ENCODE peak calls at places on chromosomes 16 and 17, in ten cellular contexts. U is GM10248, D is AG04449, L is MCF 10A, C is fibroblast of the aortic adventitia, P is lower leg skin, Z is Panc1, E is right atrium auricular region, Q is Calu3, B is heart right ventricle. Y is an unnamed sample.

GRCh38 chr17:7047566-7047965 is 3.7 kb upstream of the SLC16A11 start:
- DNase-seq in C (no peak), U (no peak), E (no peak), P (no peak), Z (no peak), B (no peak), Q (no peak), L (peak), D (no peak), Y (no peak)

GRCh38 chr17:50328360-50328759 is 17.6 kb upstream of the XYLT2 start:
- DNase-seq in Q (no peak), Z (no peak), C (no peak), U (no peak), D (no peak), L (no peak), B (no peak), P (no peak), E (no peak), Y (no peak)

GRCh38 chr17:78127240-78127887 is 1.2 kb downstream of the TMC6 start:
- DNase-seq in E (peak), P (peak), C (no peak), Q (peak), L (no peak), D (no peak), B (peak), Z (no peak), U (peak), Y (peak)

GRCh38 chr17:35847633-35848373 is 20.9 kb downstream of the HEATR9 start:
- DNase-seq in C (no peak), Z (no peak), E (no peak), L (no peak), P (no peak), Q (no peak), D (no peak), U (no peak), B (no peak), Y (no peak)

GRCh38 chr16:20051147-20051546 is 22.5 kb downstream of the GPR139 start:
- DNase-seq in D (no peak), U (no peak), Q (no peak), E (no peak), L (no peak), P (no peak), B (no peak), Z (no peak), C (no peak), Y (no peak)

GRCh38 chr16:79347176-79347715 is 253.3 kb downstream of the MAF start:
- DNase-seq in B (no peak), Z (no peak), Q (no peak), L (no peak), E (no peak), C (no peak), P (peak), U (no peak), D (no peak), Y (no peak)

GRCh38 chr17:50053654-50053960 is 2.3 kb upstream of the ITGA3 start:
- DNase-seq in E (no peak), D (no peak), P (no peak), Q (no peak), C (no peak), L (no peak), B (no peak), Z (no peak), U (no peak), Y (no peak)

GRCh38 chr16:28326881-28327610 is 34.7 kb downstream of the SBK1 start:
- DNase-seq in L (peak), C (peak), B (peak), Z (no peak), P (peak), U (peak), E (peak), Q (peak), D (no peak), Y (peak)

GRCh38 chr16:86585821-86586611 is 7.7 kb downstream of the FOXL1 start:
- DNase-seq in D (peak), Q (no peak), E (no peak), Z (no peak), U (no peak), L (no peak), B (no peak), C (peak), P (peak), Y (no peak)

GRCh38 chr17:1322014-1322428 is 42.6 kb downstream of the TRARG1 start:
- DNase-seq in Q (no peak), L (no peak), P (no peak), C (no peak), E (no peak), B (no peak), U (no peak), D (no peak), Z (no peak), Y (no peak)

GRCh38 chr17:1323336-1323735 is 43.9 kb downstream of the TRARG1 start:
- DNase-seq in D (no peak), E (no peak), U (no peak), L (no peak), B (no peak), Q (no peak), P (no peak), C (peak), Z (no peak), Y (no peak)

GRCh38 chr17:1322469-1322868 is 43.0 kb downstream of the TRARG1 start:
- DNase-seq in C (no peak), E (no peak), Z (no peak), B (no peak), D (no peak), Q (no peak), L (no peak), P (no peak), U (no peak), Y (no peak)

GRCh38 chr17:1325766-1326165 is 46.3 kb downstream of the TRARG1 start:
- DNase-seq in D (no peak), C (no peak), Q (no peak), B (no peak), U (no peak), E (no peak), P (no peak), Z (no peak), L (no peak), Y (no peak)

GRCh38 chr17:1324201-1324750 is 44.8 kb downstream of the TRARG1 start:
- DNase-seq in Q (no peak), U (no peak), B (no peak), E (no peak), C (no peak), Z (peak), D (no peak), P (no peak), L (no peak), Y (no peak)
- TF ChIP-seq CTCF in Q (no peak), U (no peak), B (no peak), E (no peak), C (no peak), Z (no peak), D (no peak), P (no peak), L (no peak), Y (no peak)

GRCh38 chr16:51343411-51343810 is 192.3 kb upstream of the SALL1 start:
- DNase-seq in Q (no peak), Z (no peak), C (peak), D (no peak), P (no peak), B (no peak), E (no peak), L (no peak), U (no peak), Y (no peak)

DNA sequence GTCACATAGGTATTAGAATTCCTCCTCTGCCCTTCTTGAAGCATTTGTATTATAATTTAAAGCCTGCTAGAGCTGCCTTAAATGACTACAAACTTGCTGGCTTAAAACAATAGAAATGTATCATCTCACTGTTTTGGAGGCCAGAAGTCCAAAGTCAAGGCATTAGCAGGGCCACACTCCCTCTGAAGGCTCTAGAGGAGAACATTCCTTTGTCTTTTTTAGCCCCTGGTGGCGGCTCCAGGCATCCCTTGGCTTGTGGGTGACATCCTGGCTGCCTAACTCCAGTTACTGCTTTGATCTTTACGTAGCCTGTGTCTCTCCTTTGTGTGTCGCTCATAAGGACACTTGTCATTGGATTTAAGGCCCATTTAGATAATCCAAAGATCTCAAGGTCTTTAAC is 186.6 kb upstream of the SALL1 start:
- DNase-seq in U (no peak), L (peak), C (no peak), P (no peak), B (no peak), D (no peak), E (no peak), Q (peak), Z (no peak), Y (no peak)
- TF ChIP-seq CTCF in U (no peak), L (no peak), C (peak), P (no peak), B (no peak), D (peak), E (no peak), Q (no peak), Z (peak), Y (no peak)

DNA sequence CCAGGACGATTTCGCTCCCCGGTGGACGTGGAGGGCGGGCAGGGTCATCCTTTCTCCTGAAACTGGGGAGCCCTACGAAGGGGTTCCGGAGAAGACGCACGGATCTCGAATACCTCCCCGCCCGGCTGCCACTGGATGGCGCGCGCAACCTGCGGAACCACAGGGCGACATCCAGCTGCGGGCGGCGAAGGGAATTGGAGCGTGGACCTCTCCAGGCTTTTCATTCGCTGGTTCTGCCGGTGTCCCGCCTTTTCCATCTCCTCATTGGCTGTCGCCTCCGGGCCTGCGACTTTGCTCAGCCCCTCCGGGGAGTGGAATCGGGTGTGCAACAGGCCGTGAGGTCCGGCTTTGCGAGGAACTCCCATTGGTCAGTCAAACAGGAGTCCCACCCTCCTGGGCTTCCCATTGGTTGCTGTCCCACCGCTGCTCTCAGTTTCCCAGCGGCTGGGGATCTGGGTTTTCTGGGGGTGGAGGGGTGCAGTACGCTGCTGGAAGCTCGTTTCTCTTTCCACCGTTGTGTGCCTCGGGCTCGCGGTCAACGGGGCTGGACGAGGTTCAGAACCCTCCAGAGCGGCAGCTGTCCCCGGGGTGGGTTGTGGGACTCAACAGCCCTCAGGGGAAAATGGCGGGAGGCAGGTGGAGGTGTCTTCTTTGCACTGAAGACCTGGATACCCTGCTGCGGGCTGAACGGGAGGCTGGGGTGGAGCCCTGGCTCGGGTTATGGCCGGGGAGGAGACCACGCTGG is 14.5 kb downstream of the OR1D5 start:
- DNase-seq in E (peak), Z (peak), C (peak), Q (peak), U (peak), P (peak), L (peak), D (peak), B (peak), Y (peak)
- TF ChIP-seq CTCF in E (peak), Z (peak), C (peak), Q (peak), U (peak), P (no peak), L (peak), D (peak), B (peak), Y (peak)

GRCh38 chr17:42744806-42745617 is at the start of gene EZH1:
- DNase-seq in U (peak), L (peak), B (peak), C (peak), P (peak), Q (peak), Z (no peak), D (peak), E (peak), Y (peak)

GRCh38 chr17:42744283-42744805 is 496 bp downstream of the EZH1 start:
- DNase-seq in D (no peak), U (peak), P (peak), Z (no peak), Q (peak), C (peak), L (peak), E (peak), B (peak), Y (peak)

GRCh38 chr17:42740699-42741098 is 4.1 kb downstream of the EZH1 start:
- DNase-seq in L (no peak), D (no peak), B (no peak), P (no peak), E (no peak), C (no peak), Z (no peak), U (no peak), Q (no peak), Y (no peak)

GRCh38 chr17:42748202-42748905 is 3.5 kb upstream of the EZH1 start:
- DNase-seq in U (no peak), L (no peak), B (no peak), C (no peak), P (no peak), D (no peak), Z (no peak), E (no peak), Q (no peak), Y (no peak)

DNA sequence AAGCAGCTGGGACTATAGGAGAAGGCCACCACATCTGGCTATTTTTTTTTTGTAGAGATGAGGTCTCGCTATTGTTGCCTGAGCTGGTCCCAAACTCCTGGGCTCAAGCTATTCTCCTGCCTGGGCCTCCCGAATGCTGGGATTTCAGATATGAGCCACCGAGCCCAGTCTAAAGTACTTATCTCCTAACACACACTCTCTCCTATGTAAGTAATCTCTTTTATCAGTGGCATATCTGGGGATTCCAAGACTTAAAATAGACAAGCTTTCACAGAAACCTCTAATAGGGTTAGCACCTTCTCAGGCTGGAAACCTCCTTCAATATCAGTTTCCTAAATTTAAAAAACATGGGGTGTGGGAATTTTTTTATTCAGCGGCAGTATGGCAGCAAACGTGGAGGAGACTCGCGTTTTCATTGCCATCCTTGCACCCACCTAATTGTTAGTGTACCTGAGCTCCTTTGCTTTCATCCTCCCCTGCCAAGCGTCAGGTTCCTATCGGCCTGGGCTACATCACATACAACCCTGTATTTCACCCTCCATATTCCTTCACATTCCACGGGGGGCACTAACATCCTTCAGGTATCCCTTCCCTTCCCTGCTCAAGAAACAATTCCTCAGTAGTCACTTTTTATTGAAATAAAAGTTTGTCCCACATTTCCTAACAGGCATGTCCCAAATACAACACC is 1.1 kb downstream of the EZH1 start:
- DNase-seq in P (no peak), Z (no peak), E (no peak), Q (peak), B (no peak), C (no peak), U (no peak), L (no peak), D (no peak), Y (no peak)
- TF ChIP-seq CTCF in P (no peak), Z (no peak), E (no peak), Q (no peak), B (no peak), C (peak), U (no peak), L (no peak), D (peak), Y (no peak)

DNA sequence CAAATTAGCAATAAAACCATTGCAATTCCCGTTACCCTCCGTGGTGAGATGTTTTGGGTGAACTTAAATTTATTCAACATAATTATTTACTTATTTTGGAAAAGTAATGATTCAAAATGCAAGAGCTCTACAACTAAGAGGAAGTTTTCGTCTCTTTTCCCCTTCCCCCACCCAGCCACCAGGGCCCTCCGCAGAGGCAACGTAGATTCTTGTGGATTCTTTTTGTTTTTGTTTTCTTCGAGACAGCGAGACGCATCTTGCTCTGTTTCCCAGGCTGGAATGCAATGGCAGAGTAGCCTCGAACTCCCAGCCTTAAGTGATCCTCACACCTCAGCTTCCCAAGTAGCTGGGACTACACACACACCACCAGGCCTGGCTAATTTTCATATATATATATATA is 19.2 kb downstream of the CCDC40 start:
- DNase-seq in U (no peak), E (no peak), D (no peak), B (no peak), C (no peak), L (no peak), Q (no peak), P (no peak), Z (no peak), Y (no peak)
- TF ChIP-seq CTCF in U (no peak), E (no peak), D (no peak), B (no peak), C (no peak), L (no peak), Q (no peak), P (no peak), Z (no peak), Y (no peak)

GRCh38 chr16:75997606-75998005 is 271.3 kb upstream of the CPHXL start:
- DNase-seq in U (no peak), D (no peak), C (no peak), L (peak), E (no peak), P (no peak), Z (no peak), B (no peak), Q (no peak), Y (no peak)

GRCh38 chr16:75996491-75996890 is 270.2 kb upstream of the CPHXL start:
- DNase-seq in P (no peak), E (no peak), C (no peak), Q (no peak), Z (no peak), D (no peak), U (no peak), L (peak), B (no peak), Y (no peak)
- TF ChIP-seq CTCF in P (no peak), E (no peak), C (no peak), Q (no peak), Z (no peak), D (no peak), U (no peak), L (no peak), B (no peak), Y (no peak)